ENCODE peak calls at places on chromosomes 6 and 20, in five cellular contexts. X, L, O, V and Q are unnamed samples.

GRCh38 chr20:44422083-44422482 is 53.6 kb upstream of the TTPAL start:
- DNase-seq in L (no peak), X (no peak), O (no peak), V (no peak), Q (no peak)

GRCh38 chr20:49608752-49609670 is 41.1 kb upstream of the PTGIS start:
- DNase-seq in V (peak), O (peak), X (peak), L (no peak), Q (peak)

GRCh38 chr20:63747622-63748355 is 8.2 kb downstream of the SLC2A4RG start:
- DNase-seq in V (no peak), O (no peak), L (no peak), X (no peak), Q (no peak)

GRCh38 chr20:24046905-24047304 is 58.3 kb upstream of the GGTLC1 start:
- DNase-seq in V (no peak), X (no peak), O (no peak), L (no peak), Q (no peak)

GRCh38 chr6:148716811-148717210 is 30.0 kb upstream of the UST start:
- DNase-seq in X (no peak), O (no peak), V (no peak), L (no peak), Q (no peak)

GRCh38 chr6:112833546-112834215 is 486.6 kb downstream of the RFPL4B start:
- DNase-seq in V (no peak), L (no peak), O (no peak), X (no peak), Q (no peak)

GRCh38 chr6:22147983-22148797 is 148.6 kb downstream of the PRL start:
- DNase-seq in L (peak), V (no peak), O (no peak), X (no peak), Q (no peak)

GRCh38 chr6:161411265-161411944 is 137.5 kb upstream of the AGPAT4 start:
- DNase-seq in L (no peak), O (no peak), X (no peak), V (no peak), Q (no peak)

GRCh38 chr20:63163596-63164560 is 52.1 kb downstream of the YTHDF1 start:
- DNase-seq in V (no peak), O (no peak), X (no peak), L (no peak), Q (no peak)

GRCh38 chr6:56637640-56638039 is 5.0 kb downstream of the DST start:
- DNase-seq in L (peak), V (no peak), X (no peak), O (no peak), Q (no peak)

GRCh38 chr6:152225231-152225934 is 411.8 kb downstream of the SYNE1 start:
- DNase-seq in L (no peak), V (no peak), X (no peak), O (no peak), Q (no peak)

GRCh38 chr6:32291549-32291948 is 67.7 kb upstream of the NOTCH4 start:
- DNase-seq in V (no peak), L (peak), X (no peak), O (no peak), Q (no peak)

GRCh38 chr6:110596354-110596753 is 119.9 kb upstream of the SLC22A16 start:
- DNase-seq in O (no peak), L (no peak), X (no peak), V (no peak), Q (no peak)

GRCh38 chr20:32386091-32386490 is 28.0 kb downstream of the ASXL1 start:
- DNase-seq in O (no peak), X (no peak), L (no peak), V (no peak), Q (no peak)

GRCh38 chr20:62570897-62571666 is 71.2 kb upstream of the SLCO4A1 start:
- DNase-seq in X (no peak), O (no peak), L (no peak), V (no peak), Q (no peak)

GRCh38 chr6:2245954-2246863 is 804 bp upstream of the GMDS start:
- DNase-seq in L (peak), O (peak), X (peak), V (peak), Q (peak)

GRCh38 chr6:41530476-41530875 is 15.7 kb upstream of the FOXP4 start:
- DNase-seq in L (no peak), V (no peak), O (no peak), X (no peak), Q (no peak)

GRCh38 chr20:21315138-21315537 is 12.0 kb downstream of the XRN2 start:
- DNase-seq in X (no peak), L (no peak), O (no peak), V (no peak), Q (peak)

GRCh38 chr6:73942581-73942980 is 246.6 kb downstream of the CD109 start:
- DNase-seq in X (no peak), L (no peak), V (no peak), O (no peak), Q (no peak)

GRCh38 chr20:19022791-19023448 is 189.5 kb upstream of the SLC24A3 start:
- DNase-seq in V (no peak), L (no peak), O (no peak), X (no peak), Q (no peak)

GRCh38 chr6:50600280-50600679 is 113.0 kb upstream of the TFAP2D start:
- DNase-seq in O (no peak), L (no peak), V (no peak), X (no peak), Q (no peak)

GRCh38 chr6:30681696-30682180 is 4.7 kb downstream of the PPP1R18 start:
- DNase-seq in O (no peak), L (no peak), V (no peak), X (no peak), Q (no peak)